ENCODE peak calls at places on chromosomes 7 and 10, in six cellular contexts. E, O, A, K, D and Q are unnamed samples.

GRCh38 chr7:27116962-27117686 is 13.4 kb downstream of the HOXA4 start:
- DNase-seq in E (no peak), O (no peak), A (no peak), K (no peak), D (no peak), Q (no peak)

GRCh38 chr7:151692721-151693120 is 173.0 kb upstream of the RHEB start:
- DNase-seq in E (no peak), O (no peak), A (no peak), K (peak), D (no peak), Q (no peak)

GRCh38 chr10:74824184-74825032 is 2.0 kb upstream of the KAT6B start:
- DNase-seq in E (no peak), O (no peak), A (peak), K (peak), D (no peak), Q (peak)

GRCh38 chr7:148584154-148584827 is 6.3 kb upstream of the C7orf33 start:
- DNase-seq in E (no peak), O (no peak), A (no peak), K (no peak), D (no peak), Q (no peak)

GRCh38 chr7:72176875-72177274 is 235.3 kb downstream of the CALN1 start:
- DNase-seq in E (no peak), O (no peak), A (no peak), K (no peak), D (no peak), Q (no peak)

GRCh38 chr10:60978287-60979115 is 34.5 kb upstream of the RHOBTB1 start:
- DNase-seq in E (peak), O (no peak), A (no peak), K (no peak), D (peak), Q (no peak)

GRCh38 chr10:33010132-33011037 is 52.4 kb upstream of the ITGB1 start:
- DNase-seq in E (peak), O (peak), A (peak), K (peak), D (peak), Q (peak)

GRCh38 chr7:96236198-96237039 is 85.5 kb downstream of the SLC25A13 start:
- DNase-seq in E (peak), O (peak), A (peak), K (no peak), D (peak), Q (no peak)

GRCh38 chr7:142063551-142064442 is 47.7 kb upstream of the MGAM2 start:
- DNase-seq in E (peak), O (no peak), A (no peak), K (no peak), D (no peak), Q (no peak)

GRCh38 chr7:130154501-130155317 is 50.5 kb downstream of the TMEM209 start:
- DNase-seq in E (no peak), O (no peak), A (no peak), K (peak), D (peak), Q (peak)
- TF ChIP-seq CTCF in E (peak), O (peak), A (peak), K (peak), D (peak), Q (peak)

DNA sequence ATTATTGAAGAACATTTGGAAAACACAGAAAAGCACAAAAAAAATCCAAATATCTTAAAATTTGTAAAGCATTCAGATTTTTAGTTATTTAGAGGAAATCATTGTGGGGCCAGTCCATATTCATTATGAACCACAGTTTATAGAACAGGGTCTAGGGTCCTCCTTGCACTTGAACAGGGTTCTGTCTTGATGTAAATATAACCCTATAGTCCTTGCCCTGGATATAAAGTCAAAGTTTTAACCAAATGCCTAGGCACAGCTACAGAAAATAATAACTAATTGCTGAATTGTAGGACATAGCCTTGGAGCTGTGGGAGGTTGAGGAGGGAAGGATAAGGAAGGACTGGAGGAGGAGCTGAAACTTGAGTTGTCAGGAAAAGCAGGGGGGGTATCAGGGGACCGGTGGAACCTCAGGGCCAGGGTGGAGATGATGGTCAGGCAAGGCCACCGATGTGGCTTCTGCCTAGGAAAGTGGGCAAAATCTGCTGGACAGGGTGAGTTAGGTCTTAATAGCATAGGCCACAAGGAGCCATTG is 25.7 kb downstream of the CASP7 start:
- DNase-seq in E (no peak), O (no peak), A (no peak), K (no peak), D (no peak), Q (no peak)
- TF ChIP-seq CTCF in E (no peak), O (no peak), A (no peak), K (no peak), D (no peak), Q (no peak)

DNA sequence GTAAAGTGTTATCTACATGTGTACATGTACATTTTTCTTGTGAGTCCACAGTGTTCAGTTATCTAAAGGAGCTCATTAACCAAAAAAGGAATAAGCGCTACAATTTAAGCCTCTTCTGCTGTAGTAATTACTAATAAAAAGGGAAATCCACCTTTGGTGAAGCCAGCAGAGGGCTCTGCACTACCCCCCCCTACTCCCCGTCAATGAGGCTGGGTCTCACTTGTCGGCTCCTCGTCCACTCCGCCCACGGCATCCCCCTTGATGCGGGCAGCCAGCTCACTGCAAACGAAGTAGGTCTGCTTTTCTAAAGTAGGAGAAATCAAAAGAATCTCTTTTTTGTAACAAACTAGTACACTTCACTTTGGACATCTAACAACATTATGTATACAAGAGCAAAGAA is 4.7 kb upstream of the WASHC2A start:
- DNase-seq in E (no peak), O (no peak), A (no peak), K (peak), D (peak), Q (peak)
- TF ChIP-seq CTCF in E (no peak), O (no peak), A (peak), K (peak), D (peak), Q (no peak)

DNA sequence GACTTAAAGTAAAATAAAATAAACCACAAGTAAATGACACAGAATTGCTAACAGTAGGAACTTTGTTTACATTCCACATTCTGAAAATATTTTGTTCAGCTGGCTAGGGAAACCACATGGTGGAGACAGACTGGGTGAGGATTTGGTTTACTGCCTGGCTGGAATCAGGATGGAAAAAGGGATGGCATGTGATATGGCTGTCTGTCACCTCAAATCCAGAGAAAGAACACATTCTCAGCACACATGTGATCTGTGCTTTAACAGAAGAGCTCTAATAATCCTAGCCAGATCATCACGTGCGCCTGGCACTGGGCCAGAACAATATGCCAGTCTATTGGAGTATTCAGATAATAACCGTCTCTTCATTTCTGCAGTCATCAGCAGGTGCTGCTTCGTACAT is 90.9 kb upstream of the PIP4K2A start:
- DNase-seq in E (peak), O (no peak), A (peak), K (no peak), D (no peak), Q (no peak)
- TF ChIP-seq CTCF in E (no peak), O (peak), A (peak), K (no peak), D (no peak), Q (no peak)

GRCh38 chr10:86310702-86311101 is 55.9 kb downstream of the GRID1 start:
- DNase-seq in E (no peak), O (no peak), A (no peak), K (peak), D (no peak), Q (no peak)
- TF ChIP-seq CTCF in E (no peak), O (no peak), A (no peak), K (no peak), D (no peak), Q (no peak)